ENCODE peak calls at places on chromosome 19, in seven cellular contexts. One of them, this sample, is unnamed.

GRCh38 chr19:5149930-5150329 is 181.0 kb downstream of the KDM4B start:
- DNase-seq in mesenchymal stem cell: no peak
- DNase-seq in effector memory CD4-positive, alpha-beta T cell: no peak
- DNase-seq in neural progenitor cell: no peak
- DNase-seq in colonic mucosa: no peak
- DNase-seq in left ventricle myocardium inferior: no peak
- DNase-seq in astrocyte of the spinal cord: no peak
- DNase-seq in this sample: no peak

GRCh38 chr19:12187625-12188024 is 24.7 kb downstream of the ZNF136 start:
- DNase-seq in effector memory CD4-positive, alpha-beta T cell: no peak
- DNase-seq in astrocyte of the spinal cord: no peak
- DNase-seq in neural progenitor cell: no peak
- DNase-seq in left ventricle myocardium inferior: no peak
- DNase-seq in mesenchymal stem cell: peak; percentile 20
- DNase-seq in colonic mucosa: no peak
- DNase-seq in this sample: no peak

GRCh38 chr19:21321996-21322395 is 7.2 kb downstream of the ZNF708 start:
- DNase-seq in effector memory CD4-positive, alpha-beta T cell: no peak
- DNase-seq in colonic mucosa: no peak
- DNase-seq in neural progenitor cell: no peak
- DNase-seq in left ventricle myocardium inferior: no peak
- DNase-seq in mesenchymal stem cell: peak; percentile 26
- DNase-seq in astrocyte of the spinal cord: peak; percentile 8
- DNase-seq in this sample: no peak

GRCh38 chr19:16814526-16815100 is 14.6 kb upstream of the SIN3B start:
- DNase-seq in effector memory CD4-positive, alpha-beta T cell: no peak
- DNase-seq in colonic mucosa: no peak
- DNase-seq in mesenchymal stem cell: peak; percentile 57
- DNase-seq in left ventricle myocardium inferior: no peak
- DNase-seq in astrocyte of the spinal cord: peak; percentile 73
- DNase-seq in neural progenitor cell: no peak
- DNase-seq in this sample: no peak

GRCh38 chr19:13146763-13147563 is 3.2 kb downstream of the STX10 start:
- DNase-seq in effector memory CD4-positive, alpha-beta T cell: no peak
- DNase-seq in neural progenitor cell: no peak
- DNase-seq in astrocyte of the spinal cord: no peak
- DNase-seq in mesenchymal stem cell: no peak
- DNase-seq in colonic mucosa: peak; percentile 53
- DNase-seq in left ventricle myocardium inferior: no peak
- DNase-seq in this sample: no peak

GRCh38 chr19:38448225-38448624 is 14.7 kb downstream of the RYR1 start:
- DNase-seq in neural progenitor cell: no peak
- DNase-seq in left ventricle myocardium inferior: no peak
- DNase-seq in colonic mucosa: no peak
- DNase-seq in astrocyte of the spinal cord: no peak
- DNase-seq in mesenchymal stem cell: no peak
- DNase-seq in effector memory CD4-positive, alpha-beta T cell: no peak
- DNase-seq in this sample: no peak

GRCh38 chr19:1181606-1182005 is 7.5 kb upstream of the SBNO2 start:
- DNase-seq in colonic mucosa: peak; percentile 84
- DNase-seq in mesenchymal stem cell: no peak
- DNase-seq in neural progenitor cell: no peak
- DNase-seq in effector memory CD4-positive, alpha-beta T cell: no peak
- DNase-seq in left ventricle myocardium inferior: no peak
- DNase-seq in astrocyte of the spinal cord: no peak
- DNase-seq in this sample: no peak

GRCh38 chr19:13526552-13526951 is 20.3 kb upstream of the CACNA1A start:
- DNase-seq in left ventricle myocardium inferior: no peak
- DNase-seq in colonic mucosa: no peak
- DNase-seq in astrocyte of the spinal cord: no peak
- DNase-seq in effector memory CD4-positive, alpha-beta T cell: no peak
- DNase-seq in mesenchymal stem cell: no peak
- DNase-seq in neural progenitor cell: peak; percentile 34
- DNase-seq in this sample: no peak

GRCh38 chr19:991174-991931 is 7.2 kb downstream of the WDR18 start:
- DNase-seq in effector memory CD4-positive, alpha-beta T cell: peak; percentile 49
- DNase-seq in colonic mucosa: peak; percentile 46
- DNase-seq in astrocyte of the spinal cord: peak; percentile 42
- DNase-seq in left ventricle myocardium inferior: no peak
- DNase-seq in neural progenitor cell: peak; percentile 28
- DNase-seq in mesenchymal stem cell: peak; percentile 56
- DNase-seq in this sample: no peak

GRCh38 chr19:1538978-1539377 is 15.1 kb downstream of the PLK5 start:
- DNase-seq in left ventricle myocardium inferior: no peak
- DNase-seq in neural progenitor cell: no peak
- DNase-seq in mesenchymal stem cell: no peak
- DNase-seq in colonic mucosa: no peak
- DNase-seq in astrocyte of the spinal cord: no peak
- DNase-seq in effector memory CD4-positive, alpha-beta T cell: no peak
- DNase-seq in this sample: no peak

GRCh38 chr19:32708457-32708856 is 11.1 kb upstream of the TDRD12 start:
- DNase-seq in mesenchymal stem cell: no peak
- DNase-seq in neural progenitor cell: no peak
- DNase-seq in left ventricle myocardium inferior: no peak
- DNase-seq in effector memory CD4-positive, alpha-beta T cell: no peak
- DNase-seq in astrocyte of the spinal cord: no peak
- DNase-seq in colonic mucosa: no peak
- DNase-seq in this sample: no peak

GRCh38 chr19:12773571-12773970 is 1.8 kb downstream of the HOOK2 start:
- DNase-seq in colonic mucosa: no peak
- DNase-seq in mesenchymal stem cell: peak; percentile 41
- DNase-seq in effector memory CD4-positive, alpha-beta T cell: no peak
- DNase-seq in astrocyte of the spinal cord: no peak
- DNase-seq in neural progenitor cell: no peak
- DNase-seq in left ventricle myocardium inferior: peak; percentile 48
- DNase-seq in this sample: no peak

GRCh38 chr19:11198769-11199469 is 1.6 kb upstream of the KANK2 start:
- DNase-seq in left ventricle myocardium inferior: no peak
- DNase-seq in mesenchymal stem cell: peak; percentile 35
- DNase-seq in astrocyte of the spinal cord: no peak
- DNase-seq in effector memory CD4-positive, alpha-beta T cell: no peak
- DNase-seq in colonic mucosa: no peak
- DNase-seq in neural progenitor cell: no peak
- DNase-seq in this sample: no peak

GRCh38 chr19:38837656-38838121 is 6.1 kb upstream of the ECH1 start:
- DNase-seq in colonic mucosa: no peak
- DNase-seq in mesenchymal stem cell: no peak
- DNase-seq in astrocyte of the spinal cord: no peak
- DNase-seq in effector memory CD4-positive, alpha-beta T cell: no peak
- DNase-seq in neural progenitor cell: no peak
- DNase-seq in left ventricle myocardium inferior: no peak
- DNase-seq in this sample: no peak

GRCh38 chr19:5498817-5499535 is 43.8 kb downstream of the ZNRF4 start:
- DNase-seq in astrocyte of the spinal cord: no peak
- DNase-seq in effector memory CD4-positive, alpha-beta T cell: no peak
- DNase-seq in colonic mucosa: no peak
- DNase-seq in left ventricle myocardium inferior: no peak
- DNase-seq in mesenchymal stem cell: no peak
- DNase-seq in neural progenitor cell: peak; percentile 96
- DNase-seq in this sample: no peak

GRCh38 chr19:44592451-44592890 is 20.9 kb upstream of the IGSF23 start:
- DNase-seq in colonic mucosa: no peak
- DNase-seq in left ventricle myocardium inferior: no peak
- DNase-seq in mesenchymal stem cell: no peak
- DNase-seq in effector memory CD4-positive, alpha-beta T cell: no peak
- DNase-seq in neural progenitor cell: no peak
- DNase-seq in astrocyte of the spinal cord: no peak
- DNase-seq in this sample: no peak

GRCh38 chr19:44590245-44591059 is 22.9 kb upstream of the IGSF23 start:
- DNase-seq in left ventricle myocardium inferior: no peak
- DNase-seq in astrocyte of the spinal cord: no peak
- DNase-seq in colonic mucosa: no peak
- DNase-seq in mesenchymal stem cell: no peak
- DNase-seq in neural progenitor cell: no peak
- DNase-seq in effector memory CD4-positive, alpha-beta T cell: no peak
- DNase-seq in this sample: no peak

GRCh38 chr19:44588753-44589112 is 24.6 kb upstream of the IGSF23 start:
- DNase-seq in astrocyte of the spinal cord: no peak
- DNase-seq in neural progenitor cell: no peak
- DNase-seq in colonic mucosa: no peak
- DNase-seq in effector memory CD4-positive, alpha-beta T cell: no peak
- DNase-seq in mesenchymal stem cell: no peak
- DNase-seq in left ventricle myocardium inferior: no peak
- DNase-seq in this sample: no peak

GRCh38 chr19:44585371-44586141 is 27.8 kb upstream of the IGSF23 start:
- DNase-seq in astrocyte of the spinal cord: peak; percentile 39
- DNase-seq in colonic mucosa: no peak
- DNase-seq in effector memory CD4-positive, alpha-beta T cell: no peak
- DNase-seq in mesenchymal stem cell: no peak
- DNase-seq in left ventricle myocardium inferior: no peak
- DNase-seq in neural progenitor cell: no peak
- DNase-seq in this sample: no peak

DNA sequence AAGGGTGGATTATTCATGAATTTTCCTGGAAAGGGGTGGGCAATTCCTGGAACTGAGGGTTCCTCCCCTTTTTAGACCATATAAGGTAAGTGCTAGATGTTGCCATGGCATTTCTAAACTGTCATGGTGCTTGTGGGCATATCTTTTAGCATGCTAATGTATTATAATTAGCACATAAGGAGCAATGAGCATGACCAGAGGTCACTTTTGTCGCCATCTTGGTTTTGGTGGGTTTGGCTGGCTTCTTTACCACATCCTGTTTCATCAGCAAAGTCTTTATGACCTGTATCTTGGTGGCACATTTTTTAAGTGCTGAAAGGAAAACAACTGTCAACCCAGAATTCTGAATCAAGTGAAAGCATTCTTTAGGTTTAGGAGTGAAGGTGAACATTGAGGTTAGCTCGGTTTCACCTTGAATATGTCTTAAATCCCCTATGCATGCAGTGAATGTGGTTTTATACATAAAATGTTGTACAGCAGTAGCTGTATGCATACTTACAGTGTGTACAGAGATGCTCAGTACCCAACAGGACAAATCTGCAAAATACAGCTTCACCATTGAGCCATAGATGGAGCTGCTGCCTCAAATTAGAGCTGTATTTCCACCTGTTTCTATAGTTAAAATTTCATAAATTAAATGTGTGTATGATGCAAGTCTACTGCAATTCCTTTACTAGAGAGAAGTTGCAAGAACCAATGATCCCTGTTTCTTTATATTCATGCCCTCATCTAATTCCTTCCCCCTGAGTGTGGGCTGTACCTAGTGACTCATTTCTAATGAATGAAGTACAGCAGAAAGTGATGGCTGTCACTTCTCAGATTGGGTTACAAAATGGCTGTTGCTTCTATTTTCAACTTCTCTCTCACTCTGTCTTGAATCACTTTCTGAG is 25.3 kb upstream of the IGSF23 start:
- DNase-seq in colonic mucosa: no peak
- DNase-seq in neural progenitor cell: no peak
- DNase-seq in astrocyte of the spinal cord: peak; percentile 93
- DNase-seq in effector memory CD4-positive, alpha-beta T cell: no peak
- DNase-seq in mesenchymal stem cell: peak; percentile 92
- DNase-seq in left ventricle myocardium inferior: no peak
- DNase-seq in this sample: no peak
- H3K4me3 ChIP-seq in colonic mucosa: no peak overlapping the region
- H3K4me3 ChIP-seq in neural progenitor cell: no peak overlapping the region
- H3K4me3 ChIP-seq in astrocyte of the spinal cord: no peak overlapping the region
- H3K4me3 ChIP-seq in effector memory CD4-positive, alpha-beta T cell: no peak overlapping the region
- H3K4me3 ChIP-seq in mesenchymal stem cell: no peak overlapping the region
- H3K4me3 ChIP-seq in left ventricle myocardium inferior: no peak overlapping the region
- H3K4me3 ChIP-seq in this sample: no peak overlapping the region

DNA sequence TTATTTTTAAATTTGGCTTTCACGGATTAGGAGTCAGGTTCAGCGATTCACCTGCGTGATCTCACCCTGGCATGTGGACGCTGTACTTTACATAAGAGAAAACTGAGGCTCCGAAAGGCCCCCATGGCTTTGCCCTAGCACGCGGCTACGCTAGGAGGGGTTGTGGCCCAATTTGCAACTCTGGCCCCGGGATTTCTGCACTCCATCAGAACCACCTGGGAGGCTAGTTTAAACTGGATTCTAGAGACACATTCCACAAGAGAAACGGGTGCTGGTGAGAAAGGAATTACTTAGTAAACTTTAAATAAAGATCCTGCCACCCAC is 6.2 kb downstream of the BCL3 start:
- DNase-seq in colonic mucosa: peak; percentile 45
- DNase-seq in mesenchymal stem cell: no peak
- DNase-seq in astrocyte of the spinal cord: no peak
- DNase-seq in neural progenitor cell: no peak
- DNase-seq in effector memory CD4-positive, alpha-beta T cell: no peak
- DNase-seq in left ventricle myocardium inferior: no peak
- DNase-seq in this sample: no peak
- H3K4me3 ChIP-seq in colonic mucosa: peak overlapping the region; percentile 45
- H3K4me3 ChIP-seq in mesenchymal stem cell: peak overlapping the region; percentile 79
- H3K4me3 ChIP-seq in astrocyte of the spinal cord: no peak overlapping the region
- H3K4me3 ChIP-seq in neural progenitor cell: peak overlapping the region; percentile 40
- H3K4me3 ChIP-seq in effector memory CD4-positive, alpha-beta T cell: peak overlapping the region; percentile 76
- H3K4me3 ChIP-seq in left ventricle myocardium inferior: peak overlapping the region; percentile 73
- H3K4me3 ChIP-seq in this sample: peak overlapping the region; percentile 5

GRCh38 chr19:39953915-39954314 is 17.1 kb upstream of the PSMC4 start:
- DNase-seq in colonic mucosa: peak; percentile 9
- DNase-seq in mesenchymal stem cell: no peak
- DNase-seq in neural progenitor cell: no peak
- DNase-seq in astrocyte of the spinal cord: no peak
- DNase-seq in effector memory CD4-positive, alpha-beta T cell: no peak
- DNase-seq in left ventricle myocardium inferior: no peak
- DNase-seq in this sample: no peak
- H3K4me3 ChIP-seq in colonic mucosa: no peak overlapping the region
- H3K4me3 ChIP-seq in mesenchymal stem cell: no peak overlapping the region
- H3K4me3 ChIP-seq in neural progenitor cell: no peak overlapping the region
- H3K4me3 ChIP-seq in astrocyte of the spinal cord: no peak overlapping the region
- H3K4me3 ChIP-seq in effector memory CD4-positive, alpha-beta T cell: no peak overlapping the region
- H3K4me3 ChIP-seq in left ventricle myocardium inferior: no peak overlapping the region
- H3K4me3 ChIP-seq in this sample: no peak overlapping the region

DNA sequence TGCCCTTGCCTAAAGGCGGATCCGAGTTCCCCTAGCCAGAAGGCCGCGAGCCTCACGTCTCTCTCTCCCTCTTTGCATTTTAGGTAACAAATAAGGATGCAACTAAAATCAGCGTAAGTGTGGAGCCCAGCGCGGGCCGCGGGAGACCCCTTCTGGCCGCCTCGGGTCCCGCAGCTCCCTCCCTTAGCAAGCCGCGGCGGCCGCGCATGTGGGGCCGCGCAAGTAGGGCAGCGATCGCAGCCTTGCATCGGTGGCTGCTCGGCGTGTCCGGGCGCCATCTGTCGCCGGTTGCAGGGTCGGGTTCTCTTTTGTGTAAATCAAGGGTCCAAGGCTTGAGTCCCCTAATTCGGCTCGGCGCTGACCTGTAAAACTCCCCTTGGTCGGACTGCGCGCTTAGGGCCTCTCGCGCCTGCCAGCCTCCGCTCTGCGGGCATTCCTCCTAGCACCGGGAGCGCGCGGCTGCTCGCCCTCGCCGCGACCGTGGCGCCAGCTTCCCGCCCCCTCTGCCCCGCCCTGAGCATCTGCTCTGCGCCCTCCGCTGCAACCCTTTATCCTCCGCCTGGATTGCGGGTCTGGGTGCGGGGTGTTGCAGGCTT is 2.7 kb downstream of the VSTM2B start:
- DNase-seq in mesenchymal stem cell: peak; percentile 41
- DNase-seq in colonic mucosa: peak; percentile 36
- DNase-seq in effector memory CD4-positive, alpha-beta T cell: no peak
- DNase-seq in left ventricle myocardium inferior: peak; percentile 51
- DNase-seq in neural progenitor cell: peak; percentile 95
- DNase-seq in astrocyte of the spinal cord: peak; percentile 57
- DNase-seq in this sample: no peak
- H3K4me3 ChIP-seq in mesenchymal stem cell: peak overlapping the region; percentile 64
- H3K4me3 ChIP-seq in colonic mucosa: no peak overlapping the region
- H3K4me3 ChIP-seq in effector memory CD4-positive, alpha-beta T cell: peak overlapping the region; percentile 44
- H3K4me3 ChIP-seq in left ventricle myocardium inferior: peak overlapping the region; percentile 56
- H3K4me3 ChIP-seq in neural progenitor cell: peak overlapping the region; percentile 52
- H3K4me3 ChIP-seq in astrocyte of the spinal cord: no peak overlapping the region
- H3K4me3 ChIP-seq in this sample: peak overlapping the region; percentile 32

This sample was measured in iPS DF 6.9.